ENCODE peak calls at places on chromosomes 6 and 20, in eight cellular contexts. Q is fibroblast of pulmonary artery, B is K562, J is body of pancreas, C is thoracic aorta, T is WERI-Rb-1, F is hepatocyte, U is brain microvascular endothelial cell. Z is an unnamed sample.

GRCh38 chr6:13733178-13733851 is 21.7 kb upstream of the RANBP9 start:
- DNase-seq in Q (peak), B (no peak), J (peak), C (no peak), T (no peak), F (peak), U (peak), Z (no peak)

GRCh38 chr6:135087403-135087802 is 32.8 kb upstream of the HBS1L start:
- DNase-seq in Q (no peak), B (no peak), J (no peak), C (no peak), T (peak), F (no peak), U (no peak), Z (no peak)

GRCh38 chr6:170284126-170284773 is 6.6 kb downstream of the DLL1 start:
- DNase-seq in Q (no peak), B (no peak), J (peak), C (no peak), T (no peak), F (no peak), U (no peak), Z (peak)

GRCh38 chr20:21520702-21521595 is 7.1 kb upstream of the NKX2-2 start:
- DNase-seq in Q (no peak), B (no peak), J (no peak), C (no peak), T (no peak), F (no peak), U (no peak), Z (no peak)

GRCh38 chr6:37516920-37517405 is 17.3 kb upstream of the CCDC167 start:
- DNase-seq in Q (no peak), B (no peak), J (no peak), C (no peak), T (peak), F (no peak), U (no peak), Z (peak)

GRCh38 chr20:58213112-58213511 is 15.3 kb downstream of the ANKRD60 start:
- DNase-seq in Q (no peak), B (no peak), J (no peak), C (no peak), T (no peak), F (no peak), U (no peak), Z (no peak)

GRCh38 chr6:40922281-40922680 is 116.7 kb downstream of the UNC5CL start:
- DNase-seq in Q (no peak), B (no peak), J (no peak), C (no peak), T (no peak), F (no peak), U (no peak), Z (no peak)

GRCh38 chr6:108895591-108895990 is 47.4 kb downstream of the ARMC2 start:
- DNase-seq in Q (peak), B (no peak), J (no peak), C (no peak), T (no peak), F (no peak), U (no peak), Z (no peak)

GRCh38 chr6:52361347-52361944 is 505 bp upstream of the PAQR8 start:
- DNase-seq in Q (no peak), B (peak), J (no peak), C (no peak), T (peak), F (peak), U (no peak), Z (peak)

GRCh38 chr6:37794825-37795224 is 24.7 kb upstream of the ZFAND3 start:
- DNase-seq in Q (no peak), B (no peak), J (no peak), C (no peak), T (no peak), F (no peak), U (no peak), Z (no peak)

GRCh38 chr20:32013326-32013725 is 3.1 kb downstream of the CCM2L start:
- DNase-seq in Q (no peak), B (no peak), J (no peak), C (no peak), T (no peak), F (no peak), U (no peak), Z (no peak)

GRCh38 chr20:39019805-39020325 is 57.7 kb downstream of the DHX35 start:
- DNase-seq in Q (peak), B (no peak), J (no peak), C (no peak), T (no peak), F (no peak), U (no peak), Z (no peak)

GRCh38 chr20:35757098-35757705 is 14.6 kb upstream of the PHF20 start:
- DNase-seq in Q (no peak), B (peak), J (no peak), C (no peak), T (no peak), F (no peak), U (no peak), Z (no peak)

GRCh38 chr6:56101141-56101553 is 146.2 kb downstream of the COL21A1 start:
- DNase-seq in Q (peak), B (no peak), J (no peak), C (no peak), T (no peak), F (peak), U (peak), Z (peak)

GRCh38 chr20:57381596-57382503 is 9.3 kb upstream of the RBM38 start:
- DNase-seq in Q (peak), B (peak), J (peak), C (peak), T (peak), F (peak), U (peak), Z (peak)

GRCh38 chr6:3635482-3635881 is 116.0 kb downstream of the PXDC1 start:
- DNase-seq in Q (no peak), B (no peak), J (no peak), C (no peak), T (no peak), F (no peak), U (no peak), Z (no peak)

GRCh38 chr6:162032620-162033019 is 694.9 kb downstream of the PRKN start:
- DNase-seq in Q (peak), B (no peak), J (no peak), C (no peak), T (no peak), F (no peak), U (peak), Z (no peak)

GRCh38 chr20:20768202-20768815 is 55.9 kb upstream of the RALGAPA2 start:
- DNase-seq in Q (no peak), B (no peak), J (no peak), C (no peak), T (no peak), F (no peak), U (no peak), Z (no peak)

GRCh38 chr6:11493979-11494378 is 43.6 kb upstream of the TMEM170B start:
- DNase-seq in Q (no peak), B (no peak), J (no peak), C (no peak), T (no peak), F (no peak), U (no peak), Z (no peak)

GRCh38 chr6:110654096-110654820 is 161.0 kb downstream of the CDK19 start:
- DNase-seq in Q (no peak), B (no peak), J (no peak), C (no peak), T (no peak), F (no peak), U (no peak), Z (no peak)

GRCh38 chr6:143337201-143337949 is 113.1 kb downstream of the ADAT2 start:
- DNase-seq in Q (peak), B (peak), J (peak), C (no peak), T (peak), F (peak), U (no peak), Z (no peak)

GRCh38 chr20:50438986-50439407 is 71.2 kb upstream of the PTPN1 start:
- DNase-seq in Q (no peak), B (peak), J (no peak), C (no peak), T (no peak), F (peak), U (peak), Z (peak)

GRCh38 chr20:50745634-50746137 is 14.3 kb downstream of the PARD6B start:
- DNase-seq in Q (no peak), B (no peak), J (no peak), C (no peak), T (no peak), F (no peak), U (no peak), Z (no peak)

GRCh38 chr20:12775041-12775440 is 233.7 kb upstream of the SPTLC3 start:
- DNase-seq in Q (no peak), B (no peak), J (no peak), C (no peak), T (no peak), F (no peak), U (no peak), Z (no peak)

GRCh38 chr6:71134929-71135642 is 153.5 kb upstream of the OGFRL1 start:
- DNase-seq in Q (no peak), B (no peak), J (no peak), C (no peak), T (no peak), F (no peak), U (no peak), Z (no peak)

GRCh38 chr6:169864148-169865030 is 113.0 kb downstream of the ERMARD start:
- DNase-seq in Q (no peak), B (no peak), J (peak), C (no peak), T (no peak), F (no peak), U (no peak), Z (peak)

GRCh38 chr20:46361386-46361785 is 45.0 kb downstream of the ELMO2 start:
- DNase-seq in Q (no peak), B (no peak), J (no peak), C (no peak), T (no peak), F (no peak), U (no peak), Z (peak)

DNA sequence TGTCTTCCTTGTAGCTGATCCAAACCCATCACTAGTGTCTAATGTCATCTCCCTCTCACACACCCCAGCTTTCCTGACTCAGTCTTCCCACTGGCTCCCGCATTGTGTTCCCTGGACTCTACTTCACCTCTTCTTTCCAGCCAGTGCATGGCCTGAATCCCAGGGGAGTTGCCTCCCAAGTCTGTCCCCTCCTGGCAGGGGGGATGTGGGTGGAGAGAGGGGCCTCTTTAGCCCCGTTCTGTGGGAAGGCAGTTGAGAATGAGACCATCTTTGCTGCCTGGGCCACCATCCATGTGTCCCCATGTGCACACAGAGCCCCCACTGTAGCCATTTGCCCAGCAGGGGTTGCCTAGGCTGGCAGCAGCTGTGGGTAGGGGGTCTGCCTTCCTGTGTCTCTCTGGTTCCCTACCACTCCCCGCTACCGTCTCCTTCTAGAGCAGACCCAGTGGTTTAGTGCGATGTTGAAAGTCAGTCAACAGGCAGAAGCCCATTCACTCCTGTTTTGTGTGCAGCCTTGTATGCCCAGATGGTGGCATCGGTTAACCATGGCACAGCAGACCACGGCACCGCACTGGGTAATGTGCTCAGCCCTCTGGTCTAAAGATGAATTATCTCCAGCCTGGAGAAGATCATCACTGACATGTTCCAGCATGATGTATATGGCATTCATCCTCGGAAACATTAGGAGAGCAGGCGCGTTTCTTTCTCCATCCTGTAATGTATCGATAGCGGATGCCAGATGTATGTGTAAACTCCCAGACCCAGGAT is 178.8 kb upstream of the SNX9 start:
- DNase-seq in Q (peak), B (no peak), J (no peak), C (no peak), T (peak), F (no peak), U (no peak), Z (no peak)
- TF ChIP-seq CTCF in Q (no peak), B (no peak), J (no peak), C (no peak), T (peak), F (peak), U (peak), Z (no peak)

DNA sequence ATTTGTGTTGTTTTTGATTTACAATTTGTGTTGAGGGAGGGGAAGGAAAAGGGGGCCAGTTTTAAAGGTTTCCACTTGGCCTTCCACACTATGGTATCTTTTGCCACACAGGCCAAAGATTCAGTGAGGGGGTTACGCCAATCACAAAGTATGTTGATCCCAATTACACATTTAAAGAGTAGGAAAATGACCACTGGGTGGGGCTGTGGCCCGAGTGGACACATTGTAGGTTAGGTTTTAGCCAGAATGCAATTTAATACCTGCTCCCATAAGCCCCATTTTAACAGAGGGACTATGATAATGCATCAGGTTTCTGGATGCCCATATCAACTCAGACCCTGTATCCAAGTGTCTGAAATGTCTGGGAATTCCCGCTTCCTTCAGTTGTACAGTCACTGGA is 15.6 kb downstream of the VGLL2 start:
- DNase-seq in Q (no peak), B (peak), J (no peak), C (no peak), T (peak), F (no peak), U (no peak), Z (no peak)
- TF ChIP-seq CTCF in Q (peak), B (peak), J (no peak), C (no peak), T (peak), F (no peak), U (peak), Z (no peak)

DNA sequence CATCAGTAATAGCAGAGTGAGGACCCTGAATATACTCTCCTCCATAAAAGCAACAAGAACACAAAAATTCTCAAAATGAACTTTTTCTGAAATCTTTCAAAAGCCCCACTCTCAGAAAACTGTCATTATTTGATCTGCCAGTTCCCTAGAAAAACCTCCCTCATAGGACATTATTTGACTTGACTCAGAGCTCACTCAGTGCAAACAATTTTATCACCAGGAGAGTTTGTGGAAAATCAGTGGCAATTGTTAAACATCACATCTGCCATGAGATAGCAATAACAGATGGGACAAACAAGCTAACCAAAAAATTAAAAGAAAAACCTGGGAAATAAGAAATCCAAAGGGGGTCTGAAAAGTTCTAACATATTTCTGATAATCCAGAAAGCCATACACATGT is 100.0 kb downstream of the ATG5 start:
- DNase-seq in Q (no peak), B (no peak), J (no peak), C (no peak), T (no peak), F (no peak), U (no peak), Z (no peak)
- TF ChIP-seq CTCF in Q (no peak), B (no peak), J (no peak), C (no peak), T (no peak), F (no peak), U (no peak), Z (no peak)

GRCh38 chr20:3407426-3408250 is at the start of gene DNAAF9:
- DNase-seq in Q (peak), B (peak), J (peak), C (peak), T (peak), F (peak), U (peak), Z (peak)
- TF ChIP-seq CTCF in Q (no peak), B (peak), J (peak), C (peak), T (peak), F (peak), U (peak), Z (peak)